ENCODE peak calls at places on chromosomes 5 and 9, in eight cellular contexts. W is PC-9, V is MM.1S, N is K562, M is GM23338, H is fibroblast of lung, Q is keratinocyte, F is DND-41. A is an unnamed sample.

GRCh38 chr5:33592245-33592644 is 151.5 kb downstream of the TARS1 start:
- DNase-seq in H (no peak), N (no peak), F (no peak), V (no peak), W (peak; percentile 32), Q (no peak), M (no peak), A (no peak)

GRCh38 chr9:115628426-115628825 is 510.5 kb upstream of the TNC start:
- DNase-seq in F (no peak), N (no peak), M (no peak), V (no peak), W (no peak), Q (no peak), H (no peak), A (no peak)

GRCh38 chr5:126373621-126374416 is 49.4 kb upstream of the GRAMD2B start:
- DNase-seq in Q (no peak), V (no peak), N (no peak), M (no peak), H (no peak), W (no peak), F (no peak), A (peak; percentile 55)

GRCh38 chr5:179801304-179802206 is 5.1 kb downstream of the MGAT4B start:
- DNase-seq in N (peak; percentile 51), F (no peak), Q (no peak), W (no peak), M (peak; percentile 92), H (peak; percentile 68), V (no peak), A (no peak)

GRCh38 chr5:134451618-134452505 is 40.2 kb upstream of the CDKN2AIPNL start:
- DNase-seq in Q (no peak), N (peak; percentile 57), M (no peak), F (no peak), W (peak; percentile 65), H (peak; percentile 77), V (no peak), A (peak; percentile 89)

GRCh38 chr9:134526798-134527492 is 114.7 kb upstream of the COL5A1 start:
- DNase-seq in N (no peak), H (no peak), F (no peak), Q (no peak), M (no peak), V (no peak), W (no peak), A (peak; percentile 68)

GRCh38 chr5:55533806-55534435 is 843 bp downstream of the PLPP1 start:
- DNase-seq in V (peak; percentile 72), Q (no peak), H (peak; percentile 44), M (peak; percentile 66), N (no peak), W (peak; percentile 40), F (peak; percentile 69), A (peak; percentile 75)

GRCh38 chr5:11166906-11167305 is 405.9 kb upstream of the DAP start:
- DNase-seq in V (no peak), F (no peak), H (no peak), Q (no peak), W (no peak), N (no peak), M (no peak), A (peak; percentile 23)

GRCh38 chr5:56480305-56481146 is 247.4 kb upstream of the ANKRD55 start:
- DNase-seq in F (no peak), Q (no peak), H (peak; percentile 48), M (peak; percentile 74), V (peak; percentile 65), N (no peak), W (no peak), A (peak; percentile 86)

GRCh38 chr5:111439473-111440075 is 72.8 kb downstream of the STARD4 start:
- DNase-seq in Q (no peak), F (no peak), V (no peak), H (peak; percentile 17), M (no peak), W (no peak), N (no peak), A (peak; percentile 56)

GRCh38 chr5:173602423-173602822 is 14.0 kb downstream of the BOD1 start:
- DNase-seq in F (no peak), N (peak; percentile 64), H (peak; percentile 81), V (no peak), Q (no peak), M (peak; percentile 50), W (no peak), A (peak; percentile 61)

GRCh38 chr9:126952180-126952960 is 37.8 kb downstream of the RALGPS1 start:
- DNase-seq in N (no peak), V (no peak), H (peak; percentile 71), M (no peak), W (no peak), F (no peak), Q (no peak), A (no peak)

GRCh38 chr9:126942369-126942768 is 27.8 kb downstream of the RALGPS1 start:
- DNase-seq in H (no peak), V (no peak), M (no peak), N (no peak), Q (no peak), W (no peak), F (no peak), A (no peak)

GRCh38 chr9:126953089-126953809 is 38.7 kb downstream of the RALGPS1 start:
- DNase-seq in W (no peak), H (peak; percentile 62), N (no peak), Q (no peak), F (no peak), M (no peak), V (no peak), A (peak; percentile 24)

GRCh38 chr9:126945682-126946081 is 31.1 kb downstream of the RALGPS1 start:
- DNase-seq in H (no peak), Q (no peak), M (no peak), W (no peak), N (peak; percentile 67), F (no peak), V (no peak), A (no peak)

DNA sequence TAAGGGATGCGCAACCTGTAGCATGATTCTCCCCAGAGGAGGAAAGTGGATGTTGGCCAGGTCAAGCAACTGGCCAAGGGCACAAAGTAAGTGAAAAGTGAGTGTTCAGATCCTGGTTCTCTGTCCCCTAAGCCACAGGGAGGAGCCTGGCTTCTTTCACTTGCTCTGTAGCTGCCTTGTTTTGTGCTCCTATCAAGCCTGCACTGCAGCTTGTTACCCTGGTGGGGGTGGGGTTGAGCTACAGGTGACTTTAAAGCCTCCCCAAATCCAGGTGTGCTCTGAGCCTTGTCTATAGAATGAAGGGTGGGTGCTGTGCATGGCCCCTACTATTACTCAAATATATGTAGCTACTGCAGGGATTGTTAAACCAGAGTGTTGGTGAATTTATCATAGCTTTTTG is 32.9 kb downstream of the RALGPS1 start:
- DNase-seq in V (peak; percentile 73), M (peak; percentile 86), H (no peak), N (peak; percentile 13), Q (no peak), W (peak; percentile 61), F (no peak), A (no peak)
- TF ChIP-seq EZH2 in V (no peak), M (no peak), H (no peak), N (no peak), Q (no peak), W (no peak), F (no peak), A (no peak)

DNA sequence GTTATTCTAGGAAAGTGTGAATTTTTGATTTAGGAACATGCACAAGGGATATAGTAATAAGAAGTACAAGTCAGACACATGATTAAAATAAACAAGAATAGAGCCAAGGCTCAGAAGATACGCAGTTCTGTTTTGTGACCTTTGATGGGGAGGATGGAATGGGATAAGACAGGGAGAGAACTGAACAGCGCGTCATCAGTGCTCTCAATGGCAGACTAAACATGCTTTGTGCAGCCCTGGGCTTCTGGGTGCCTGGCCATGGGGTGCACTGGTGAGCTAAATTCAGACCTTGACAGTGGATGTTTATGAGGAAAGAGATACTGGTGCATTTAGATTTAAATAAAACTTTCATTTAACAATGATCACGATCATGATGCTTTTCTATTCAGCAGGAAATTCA is 309.7 kb downstream of the ARHGEF28 start:
- DNase-seq in H (no peak), Q (no peak), F (no peak), M (no peak), V (no peak), N (no peak), W (no peak), A (no peak)
- H3K27me3 ChIP-seq in H (no peaks in the 10 kb centered on the region), Q (no peaks in the 10 kb centered on the region), F (peaks cover 4% of the 10 kb centered on the region), M (no peaks in the 10 kb centered on the region), V (no peaks in the 10 kb centered on the region), N (peaks cover 2% of the 10 kb centered on the region), W (no peaks in the 10 kb centered on the region), A (no peaks in the 10 kb centered on the region)

DNA sequence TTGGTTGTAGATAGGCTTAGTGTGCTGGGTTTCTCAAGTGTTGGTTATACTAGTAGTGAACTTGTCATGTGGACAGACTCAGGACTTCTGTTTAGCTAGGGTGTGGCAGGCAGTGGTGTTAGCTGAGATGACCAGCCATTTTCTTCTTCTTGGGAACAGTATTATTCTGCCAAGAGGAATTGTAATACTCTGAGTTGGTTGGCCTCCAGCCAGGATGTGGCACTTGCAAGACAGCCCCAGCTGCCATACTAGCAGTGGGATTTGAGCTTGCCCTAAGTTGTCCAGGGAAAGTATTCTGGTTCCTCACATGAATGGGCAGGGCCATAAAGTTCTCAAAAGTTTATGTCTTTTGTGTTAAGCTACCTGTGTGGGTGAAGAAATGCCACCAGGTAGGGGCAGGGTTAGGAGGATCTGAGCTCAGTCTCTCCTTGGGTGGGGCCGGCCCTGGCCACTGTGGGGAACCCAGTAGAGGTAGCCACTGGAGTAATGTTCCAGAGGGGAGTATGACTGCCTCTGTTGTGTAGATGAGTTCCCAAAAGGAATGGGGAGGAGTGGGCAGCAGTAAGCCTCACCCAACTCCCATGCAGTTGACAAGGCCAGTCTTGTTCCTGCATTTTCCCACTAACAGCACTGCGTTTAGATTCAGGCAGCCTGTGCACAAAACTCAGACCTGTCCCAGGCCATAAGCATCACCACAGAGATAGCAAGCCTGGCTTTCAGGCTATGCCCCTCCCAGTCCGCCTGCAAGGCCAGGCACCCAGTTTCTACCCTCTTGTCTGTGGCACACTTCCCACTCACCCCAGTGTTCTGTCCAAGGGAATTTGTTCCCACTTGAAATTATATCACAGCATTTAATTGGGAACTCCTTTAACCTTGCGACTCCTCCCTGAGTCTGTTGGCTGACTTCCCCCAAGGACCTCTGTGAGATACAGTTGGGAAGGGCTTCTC is 250.7 kb downstream of the ANXA1 start:
- DNase-seq in Q (no peak), H (no peak), N (no peak), M (no peak), V (no peak), W (no peak), F (no peak), A (no peak)
- TF ChIP-seq EZH2 in Q (no peak), H (no peak), N (no peak), M (no peak), V (no peak), W (no peak), F (no peak), A (no peak)

DNA sequence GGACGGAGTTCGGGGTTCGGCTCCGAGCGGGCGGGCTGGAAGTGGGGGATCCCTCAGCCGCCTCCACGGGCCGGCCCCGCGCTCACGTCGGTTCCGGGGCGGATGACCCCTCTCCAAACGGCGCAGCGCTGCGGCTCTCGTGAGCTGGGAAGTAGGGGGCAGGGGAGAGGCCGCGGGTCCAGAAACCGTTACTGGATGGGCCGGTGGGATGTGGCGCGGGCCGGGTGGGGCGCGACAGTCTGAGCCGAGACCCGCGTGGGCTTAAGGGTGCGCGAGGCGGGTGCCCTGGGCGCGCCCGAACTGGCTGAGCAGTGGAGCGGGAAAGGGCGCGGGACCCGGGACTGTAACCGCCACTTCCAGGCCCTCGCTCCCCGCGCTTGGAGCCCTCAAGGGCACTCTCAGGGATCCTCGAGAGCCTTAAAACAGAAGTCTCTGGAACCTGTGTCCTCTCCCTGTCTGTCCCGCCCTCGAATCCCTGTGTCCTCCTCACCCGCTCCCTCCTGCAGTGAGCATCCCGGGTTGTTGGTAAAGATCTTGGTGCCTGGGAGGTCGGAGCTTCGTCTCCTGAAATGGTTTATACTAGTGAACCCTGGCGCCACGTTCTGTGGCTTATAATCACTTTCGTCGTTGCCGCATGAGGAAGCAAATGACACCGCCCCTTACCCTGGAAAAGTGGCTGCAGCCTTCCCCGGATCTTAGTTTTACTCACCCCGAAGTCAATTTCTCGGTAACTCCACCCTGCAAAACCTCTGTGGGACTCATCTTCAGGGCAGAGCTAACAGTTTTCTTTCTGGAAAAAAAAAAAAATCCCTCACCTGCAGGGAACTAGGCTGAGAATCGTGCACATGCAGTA is 571 bp upstream of the MARCHF11 start:
- DNase-seq in F (no peak), V (no peak), W (no peak), N (no peak), H (no peak), M (peak; percentile 61), Q (no peak), A (no peak)
- H3K27me3 ChIP-seq in F (no peaks in the 10 kb centered on the region), V (no peaks in the 10 kb centered on the region), W (no peaks in the 10 kb centered on the region), N (no peaks in the 10 kb centered on the region), H (peaks cover 11% of the 10 kb centered on the region), M (peaks cover 54% of the 10 kb centered on the region), Q (peaks cover 18% of the 10 kb centered on the region), A (peaks cover 34% of the 10 kb centered on the region)